ENCODE peak calls at places on chromosomes 6 and 20, in eight cellular contexts. J, U, Z, W, V, S, Q and I are unnamed samples.

GRCh38 chr20:61113731-61114130 is 138.3 kb upstream of the CDH4 start:
- DNase-seq in W (no peak), S (no peak), Q (no peak), J (no peak), Z (no peak), V (no peak), U (no peak), I (no peak)

GRCh38 chr6:139282684-139283083 is 9.1 kb downstream of the TXLNB start:
- DNase-seq in U (no peak), W (no peak), Q (no peak), S (no peak), V (no peak), J (no peak), Z (no peak), I (no peak)

GRCh38 chr6:55957961-55958422 is 82.6 kb upstream of the BMP5 start:
- DNase-seq in J (no peak), V (no peak), Z (no peak), Q (no peak), S (no peak), U (peak), W (no peak), I (no peak)

GRCh38 chr6:27145731-27146455 is 101.6 kb upstream of the PRSS16 start:
- DNase-seq in U (peak), J (peak), S (peak), V (peak), W (peak), Q (peak), Z (peak), I (peak)

GRCh38 chr6:159941286-159942113 is 27.4 kb upstream of the IGF2R start:
- DNase-seq in Z (peak), V (peak), S (peak), Q (peak), U (peak), J (peak), W (no peak), I (peak)

GRCh38 chr6:159984268-159984786 is 15.4 kb downstream of the IGF2R start:
- DNase-seq in Z (no peak), S (no peak), Q (no peak), U (peak), V (no peak), J (no peak), W (no peak), I (no peak)

GRCh38 chr6:82521369-82521768 is 157.8 kb downstream of the TPBG start:
- DNase-seq in V (no peak), S (no peak), U (no peak), J (no peak), Q (no peak), Z (no peak), W (no peak), I (no peak)

GRCh38 chr20:13205848-13206434 is 15.1 kb upstream of the ISM1 start:
- DNase-seq in J (no peak), Z (no peak), U (no peak), W (no peak), S (no peak), V (no peak), Q (no peak), I (no peak)

GRCh38 chr6:90938116-90938515 is 351.2 kb upstream of the MAP3K7 start:
- DNase-seq in J (no peak), Z (no peak), V (no peak), S (no peak), Q (no peak), W (no peak), U (no peak), I (no peak)

GRCh38 chr6:141877275-141877983 is 255.3 kb upstream of the GJE1 start:
- DNase-seq in Z (no peak), W (no peak), J (peak), Q (no peak), U (peak), S (no peak), V (no peak), I (no peak)

GRCh38 chr6:113879186-113880096 is 22.3 kb downstream of the MARCKS start:
- DNase-seq in U (peak), J (peak), S (peak), W (no peak), V (peak), Q (no peak), Z (no peak), I (peak)

GRCh38 chr6:134706806-134707205 is 243.1 kb downstream of the ALDH8A1 start:
- DNase-seq in J (no peak), Z (no peak), S (no peak), V (no peak), U (peak), W (no peak), Q (no peak), I (no peak)

GRCh38 chr6:13383280-13384163 is 55.2 kb upstream of the TBC1D7 start:
- DNase-seq in V (no peak), U (peak), Z (peak), Q (no peak), W (no peak), J (peak), S (no peak), I (no peak)

GRCh38 chr6:136383271-136383670 is 93.6 kb upstream of the BCLAF1 start:
- DNase-seq in Z (no peak), U (peak), J (no peak), W (no peak), Q (no peak), V (no peak), S (no peak), I (no peak)

GRCh38 chr6:89048985-89049384 is 31.6 kb upstream of the PNRC1 start:
- DNase-seq in J (no peak), V (peak), S (no peak), Q (no peak), W (no peak), Z (no peak), U (peak), I (no peak)

GRCh38 chr20:40689100-40689942 is at the start of gene MAFB:
- DNase-seq in U (peak), S (peak), Q (no peak), W (peak), V (peak), Z (peak), J (peak), I (peak)

GRCh38 chr6:143336446-143337152 is 113.9 kb downstream of the ADAT2 start:
- DNase-seq in Z (no peak), J (no peak), V (no peak), W (no peak), Q (no peak), U (peak), S (no peak), I (no peak)

GRCh38 chr20:58651823-58652605 is 931 bp downstream of the STX16 start:
- DNase-seq in J (peak), U (peak), S (peak), Q (peak), V (peak), W (no peak), Z (peak), I (peak)

GRCh38 chr6:30037182-30037788 is 23.8 kb upstream of the POLR1H start:
- DNase-seq in U (peak), S (no peak), Q (no peak), V (peak), J (peak), Z (no peak), W (no peak), I (peak)

GRCh38 chr20:1820137-1821074 is 74.8 kb upstream of the SIRPA start:
- DNase-seq in J (no peak), Z (no peak), S (no peak), V (no peak), U (peak), Q (no peak), W (no peak), I (no peak)

GRCh38 chr20:62734881-62735280 is 26.2 kb downstream of the NTSR1 start:
- DNase-seq in W (no peak), J (no peak), Z (no peak), S (no peak), Q (no peak), U (no peak), V (no peak), I (no peak)

GRCh38 chr6:88376759-88377387 is 210.7 kb upstream of the CNR1 start:
- DNase-seq in V (no peak), U (peak), W (no peak), S (peak), Q (no peak), Z (no peak), J (peak), I (no peak)

GRCh38 chr6:16783485-16783884 is 22.2 kb upstream of the ATXN1 start:
- DNase-seq in S (no peak), Q (no peak), U (no peak), J (no peak), Z (no peak), V (no peak), W (no peak), I (no peak)

GRCh38 chr6:15319677-15320076 is 73.8 kb downstream of the JARID2 start:
- DNase-seq in S (no peak), U (no peak), Q (no peak), V (no peak), J (no peak), W (no peak), Z (no peak), I (no peak)

GRCh38 chr6:159826004-159826403 is 25.9 kb downstream of the PNLDC1 start:
- DNase-seq in Z (no peak), W (no peak), V (no peak), U (no peak), S (no peak), Q (no peak), J (no peak), I (no peak)

GRCh38 chr6:158560787-158561246 is 926 bp downstream of the TMEM181 start:
- DNase-seq in Q (no peak), J (peak), V (no peak), S (no peak), U (no peak), W (no peak), Z (no peak), I (no peak)